ENCODE peak calls at places on chromosomes 11 and 22, in four cellular contexts. J is stimulated activated CD8-positive, alpha-beta memory T cell treated with anti-CD3 and anti-CD28 coated beads, Interleukin-2, amount 100 ng/mL, for 48 hours; O is stimulated activated CD4-positive, alpha-beta T cell treated with anti-CD3 and anti-CD28 coated beads, Interleukin-2, amount 100 ng/mL, for 48 hours; T is effector CD4-positive, alpha-beta T cell. I is an unnamed sample.

GRCh38 chr11:70255717-70256116 is 14.8 kb upstream of the PPFIA1 start:
- DNase-seq in J (no peak), O (no peak), T (no peak), I (no peak)

GRCh38 chr11:66277475-66278391 is at the start of gene CNIH2:
- DNase-seq in J (no peak), O (peak), T (peak), I (peak)

GRCh38 chr11:66891849-66892660 is 35.2 kb downstream of the LRFN4 start:
- DNase-seq in J (peak), O (peak), T (no peak), I (peak)

GRCh38 chr11:130804306-130805077 is 111.8 kb downstream of the SNX19 start:
- DNase-seq in J (no peak), O (no peak), T (no peak), I (no peak)

GRCh38 chr11:115515647-115516046 is 11.4 kb upstream of the CADM1 start:
- DNase-seq in J (no peak), O (no peak), T (no peak), I (no peak)

GRCh38 chr22:29734853-29735252 is 15.1 kb downstream of the CABP7 start:
- DNase-seq in J (no peak), O (no peak), T (no peak), I (no peak)

GRCh38 chr11:130737041-130737830 is 179.0 kb downstream of the SNX19 start:
- DNase-seq in J (no peak), O (no peak), T (no peak), I (no peak)

GRCh38 chr11:99277281-99277680 is 256.5 kb downstream of the CNTN5 start:
- DNase-seq in J (no peak), O (no peak), T (no peak), I (no peak)

GRCh38 chr11:46918087-46918751 is at the start of gene LRP4:
- DNase-seq in J (peak), O (peak), T (no peak), I (peak)

GRCh38 chr11:106156290-106156937 is 79.0 kb downstream of the AASDHPPT start:
- DNase-seq in J (no peak), O (no peak), T (no peak), I (peak)

I was measured in Calu3.